ENCODE peak calls at places on chromosomes 12 and 14, in nine cellular contexts. A is stimulated activated CD8-positive, alpha-beta memory T cell treated with anti-CD3 and anti-CD28 coated beads, Interleukin-7, amount 100 ng/mL, for 4 hours; H is EH; Q is CD8-positive, alpha-beta T cell; S is NCI-H526 treated with DMSO at 0.1 percent for 48 hours; R is GM03348; D is ureter; C is substantia nigra; W is HS-5. O is an unnamed sample.

GRCh38 chr14:65783101-65783500 is 370.6 kb downstream of the FUT8 start:
- DNase-seq in A (no peak), H (no peak), Q (no peak), S (no peak), R (no peak), D (no peak), C (no peak), W (no peak), O (no peak)

GRCh38 chr12:75257510-75257909 is 47.9 kb upstream of the KCNC2 start:
- DNase-seq in A (no peak), H (no peak), Q (no peak), S (no peak), R (peak), D (no peak), C (no peak), W (no peak), O (no peak)

GRCh38 chr14:73814158-73814557 is 37.5 kb upstream of the PTGR2 start:
- DNase-seq in A (no peak), H (no peak), Q (no peak), S (no peak), R (no peak), D (no peak), C (no peak), W (no peak), O (no peak)

GRCh38 chr14:50875359-50876090 is 3.7 kb downstream of the ABHD12B start:
- DNase-seq in A (peak), H (peak), Q (peak), S (no peak), R (peak), D (no peak), C (no peak), W (no peak), O (no peak)

GRCh38 chr12:52079576-52080402 is at the start of gene SMIM41:
- DNase-seq in A (no peak), H (no peak), Q (no peak), S (no peak), R (no peak), D (no peak), C (no peak), W (no peak), O (peak)

GRCh38 chr14:93972618-93973205 is 3.7 kb downstream of the ASB2 start:
- DNase-seq in A (no peak), H (no peak), Q (no peak), S (no peak), R (no peak), D (no peak), C (no peak), W (no peak), O (no peak)

GRCh38 chr12:30696103-30696408 is 387 bp upstream of the IPO8 start:
- DNase-seq in A (no peak), H (no peak), Q (no peak), S (no peak), R (no peak), D (no peak), C (no peak), W (no peak), O (no peak)

GRCh38 chr12:27063250-27063851 is 19.0 kb downstream of the C12orf71 start:
- DNase-seq in A (no peak), H (no peak), Q (no peak), S (no peak), R (no peak), D (no peak), C (no peak), W (no peak), O (no peak)

GRCh38 chr14:105465209-105466031 is 9.2 kb upstream of the CRIP2 start:
- DNase-seq in A (no peak), H (peak), Q (no peak), S (no peak), R (no peak), D (no peak), C (no peak), W (no peak), O (no peak)

GRCh38 chr12:24719293-24719721 is 229.6 kb downstream of the BCAT1 start:
- DNase-seq in A (peak), H (peak), Q (no peak), S (no peak), R (no peak), D (no peak), C (no peak), W (peak), O (peak)

GRCh38 chr12:77218278-77218677 is 152.9 kb upstream of the E2F7 start:
- DNase-seq in A (no peak), H (no peak), Q (no peak), S (no peak), R (no peak), D (no peak), C (no peak), W (no peak), O (no peak)

GRCh38 chr14:64767215-64767964 is 63.2 kb downstream of the PLEKHG3 start:
- DNase-seq in A (no peak), H (no peak), Q (no peak), S (no peak), R (no peak), D (no peak), C (no peak), W (no peak), O (no peak)

GRCh38 chr12:1527789-1528188 is 66.6 kb downstream of the FBXL14 start:
- DNase-seq in A (no peak), H (peak), Q (no peak), S (no peak), R (peak), D (no peak), C (no peak), W (peak), O (peak)

GRCh38 chr12:32024884-32025599 is 65.8 kb downstream of the RESF1 start:
- DNase-seq in A (no peak), H (no peak), Q (no peak), S (no peak), R (no peak), D (no peak), C (no peak), W (no peak), O (no peak)

GRCh38 chr12:132866251-132866828 is 21.1 kb downstream of the CHFR start:
- DNase-seq in A (no peak), H (peak), Q (no peak), S (no peak), R (no peak), D (no peak), C (no peak), W (no peak), O (peak)

GRCh38 chr12:131592972-131593371 is 117.9 kb upstream of the SFSWAP start:
- DNase-seq in A (no peak), H (no peak), Q (no peak), S (no peak), R (no peak), D (no peak), C (no peak), W (no peak), O (no peak)

GRCh38 chr12:124509676-124510300 is 57.6 kb downstream of the NCOR2 start:
- DNase-seq in A (no peak), H (peak), Q (no peak), S (peak), R (peak), D (peak), C (peak), W (no peak), O (peak)

GRCh38 chr14:44316647-44317432 is 190.2 kb downstream of the FSCB start:
- DNase-seq in A (peak), H (peak), Q (no peak), S (no peak), R (peak), D (peak), C (no peak), W (peak), O (peak)

GRCh38 chr14:67710209-67710608 is 8.5 kb downstream of the RDH12 start:
- DNase-seq in A (no peak), H (no peak), Q (no peak), S (no peak), R (no peak), D (no peak), C (no peak), W (no peak), O (no peak)

GRCh38 chr12:107287436-107288413 is 194.4 kb upstream of the CRY1 start:
- DNase-seq in A (no peak), H (no peak), Q (no peak), S (no peak), R (no peak), D (no peak), C (no peak), W (no peak), O (no peak)

GRCh38 chr14:70754989-70755388 is 54.3 kb downstream of the MAP3K9 start:
- DNase-seq in A (no peak), H (peak), Q (no peak), S (no peak), R (no peak), D (peak), C (no peak), W (peak), O (no peak)

GRCh38 chr14:50559990-50560928 is at the start of gene ATL1:
- DNase-seq in A (no peak), H (peak), Q (peak), S (peak), R (peak), D (peak), C (peak), W (no peak), O (peak)

GRCh38 chr12:127145543-127145928 is 1121.4 kb upstream of the TMEM132C start:
- DNase-seq in A (no peak), H (peak), Q (no peak), S (no peak), R (peak), D (no peak), C (no peak), W (no peak), O (peak)

GRCh38 chr12:111224196-111225066 is 144.5 kb downstream of the PHETA1 start:
- DNase-seq in A (no peak), H (no peak), Q (no peak), S (no peak), R (no peak), D (no peak), C (no peak), W (no peak), O (no peak)

GRCh38 chr14:32542507-32542906 is 213.4 kb downstream of the AKAP6 start:
- DNase-seq in A (no peak), H (no peak), Q (no peak), S (no peak), R (no peak), D (no peak), C (no peak), W (no peak), O (no peak)

GRCh38 chr12:88255847-88256246 is 113.7 kb downstream of the TMTC3 start:
- DNase-seq in A (no peak), H (no peak), Q (no peak), S (no peak), R (no peak), D (no peak), C (no peak), W (no peak), O (no peak)

GRCh38 chr14:66495214-66496098 is 9.3 kb downstream of the CCDC196 start:
- DNase-seq in A (no peak), H (peak), Q (no peak), S (peak), R (peak), D (peak), C (no peak), W (peak), O (peak)

GRCh38 chr12:25501565-25501964 is 51.5 kb downstream of the LMNTD1 start:
- DNase-seq in A (no peak), H (peak), Q (no peak), S (no peak), R (no peak), D (no peak), C (no peak), W (no peak), O (peak)

GRCh38 chr12:124044809-124045321 is 71.8 kb downstream of the ZNF664 start:
- DNase-seq in A (no peak), H (no peak), Q (peak), S (no peak), R (no peak), D (no peak), C (no peak), W (no peak), O (no peak)

GRCh38 chr12:126083931-126084330 is 1018.7 kb downstream of the AACS start:
- DNase-seq in A (no peak), H (no peak), Q (no peak), S (no peak), R (no peak), D (no peak), C (no peak), W (no peak), O (no peak)

GRCh38 chr14:99598774-99599173 is 5.2 kb downstream of the CCDC85C start:
- DNase-seq in A (no peak), H (no peak), Q (no peak), S (peak), R (no peak), D (no peak), C (no peak), W (no peak), O (no peak)

GRCh38 chr14:68808696-68809095 is 15.8 kb upstream of the ZFP36L1 start:
- DNase-seq in A (no peak), H (no peak), Q (no peak), S (no peak), R (no peak), D (peak), C (no peak), W (no peak), O (no peak)

GRCh38 chr12:11154400-11154925 is 16.5 kb upstream of the SMIM10L1 start:
- DNase-seq in A (no peak), H (no peak), Q (no peak), S (no peak), R (no peak), D (no peak), C (no peak), W (no peak), O (no peak)

GRCh38 chr14:35393826-35394225 is 10.7 kb downstream of the NFKBIA start:
- DNase-seq in A (no peak), H (no peak), Q (no peak), S (no peak), R (no peak), D (no peak), C (no peak), W (no peak), O (no peak)

GRCh38 chr12:88896958-88897357 is 316.7 kb upstream of the KITLG start:
- DNase-seq in A (no peak), H (peak), Q (no peak), S (no peak), R (no peak), D (no peak), C (no peak), W (peak), O (no peak)

GRCh38 chr12:122022393-122023338 is 982 bp downstream of the BCL7A start:
- DNase-seq in A (no peak), H (peak), Q (peak), S (no peak), R (peak), D (no peak), C (no peak), W (no peak), O (no peak)